ENCODE peak calls at places on chromosomes 7 and 10, in ten cellular contexts. One of them, this sample, is unnamed.

GRCh38 chr7:39228946-39229345 is 251.2 kb downstream of the POU6F2 start:
- DNase-seq in BJ: peak
- DNase-seq in lung: no peak
- DNase-seq in pons: no peak
- DNase-seq in stimulated activated CD8-positive, alpha-beta memory T cell treated with anti-CD3 and anti-CD28 coated beads, Interleukin-4, amount 100 ng/mL, for 1 hour: no peak
- DNase-seq in ACHN: no peak
- DNase-seq in AG09319: no peak
- DNase-seq in cardiac fibroblast: no peak
- DNase-seq in GM10248: no peak
- DNase-seq in iris pigment epithelial cell: peak
- DNase-seq in this sample: no peak

GRCh38 chr7:98116656-98117461 is 10.2 kb downstream of the LMTK2 start:
- DNase-seq in AG09319: no peak
- DNase-seq in GM10248: peak
- DNase-seq in pons: no peak
- DNase-seq in BJ: no peak
- DNase-seq in iris pigment epithelial cell: peak
- DNase-seq in lung: peak
- DNase-seq in cardiac fibroblast: peak
- DNase-seq in ACHN: peak
- DNase-seq in stimulated activated CD8-positive, alpha-beta memory T cell treated with anti-CD3 and anti-CD28 coated beads, Interleukin-4, amount 100 ng/mL, for 1 hour: no peak
- DNase-seq in this sample: no peak

GRCh38 chr7:5234852-5235831 is 45.1 kb downstream of the WIPI2 start:
- DNase-seq in stimulated activated CD8-positive, alpha-beta memory T cell treated with anti-CD3 and anti-CD28 coated beads, Interleukin-4, amount 100 ng/mL, for 1 hour: no peak
- DNase-seq in pons: no peak
- DNase-seq in iris pigment epithelial cell: peak
- DNase-seq in GM10248: no peak
- DNase-seq in lung: no peak
- DNase-seq in BJ: no peak
- DNase-seq in ACHN: peak
- DNase-seq in AG09319: no peak
- DNase-seq in cardiac fibroblast: no peak
- DNase-seq in this sample: no peak

GRCh38 chr10:132096863-132097478 is 31.2 kb downstream of the JAKMIP3 start:
- DNase-seq in stimulated activated CD8-positive, alpha-beta memory T cell treated with anti-CD3 and anti-CD28 coated beads, Interleukin-4, amount 100 ng/mL, for 1 hour: no peak
- DNase-seq in GM10248: no peak
- DNase-seq in pons: no peak
- DNase-seq in iris pigment epithelial cell: no peak
- DNase-seq in lung: no peak
- DNase-seq in BJ: no peak
- DNase-seq in ACHN: no peak
- DNase-seq in cardiac fibroblast: no peak
- DNase-seq in AG09319: no peak
- DNase-seq in this sample: no peak

GRCh38 chr10:111323567-111323966 is 246.7 kb downstream of the ADRA2A start:
- DNase-seq in ACHN: peak
- DNase-seq in pons: no peak
- DNase-seq in AG09319: no peak
- DNase-seq in BJ: no peak
- DNase-seq in iris pigment epithelial cell: no peak
- DNase-seq in GM10248: no peak
- DNase-seq in lung: no peak
- DNase-seq in stimulated activated CD8-positive, alpha-beta memory T cell treated with anti-CD3 and anti-CD28 coated beads, Interleukin-4, amount 100 ng/mL, for 1 hour: no peak
- DNase-seq in cardiac fibroblast: peak
- DNase-seq in this sample: no peak

GRCh38 chr10:77114181-77114821 is 523.3 kb downstream of the KCNMA1 start:
- DNase-seq in pons: no peak
- DNase-seq in AG09319: no peak
- DNase-seq in ACHN: no peak
- DNase-seq in GM10248: no peak
- DNase-seq in stimulated activated CD8-positive, alpha-beta memory T cell treated with anti-CD3 and anti-CD28 coated beads, Interleukin-4, amount 100 ng/mL, for 1 hour: no peak
- DNase-seq in BJ: no peak
- DNase-seq in lung: no peak
- DNase-seq in iris pigment epithelial cell: no peak
- DNase-seq in cardiac fibroblast: no peak
- DNase-seq in this sample: no peak

GRCh38 chr10:70118196-70118595 is 14.4 kb downstream of the AIFM2 start:
- DNase-seq in ACHN: no peak
- DNase-seq in iris pigment epithelial cell: no peak
- DNase-seq in GM10248: no peak
- DNase-seq in AG09319: no peak
- DNase-seq in pons: no peak
- DNase-seq in lung: no peak
- DNase-seq in stimulated activated CD8-positive, alpha-beta memory T cell treated with anti-CD3 and anti-CD28 coated beads, Interleukin-4, amount 100 ng/mL, for 1 hour: no peak
- DNase-seq in cardiac fibroblast: no peak
- DNase-seq in BJ: no peak
- DNase-seq in this sample: no peak

GRCh38 chr7:75531359-75531821 is 39.3 kb downstream of the SPDYE5 start:
- DNase-seq in cardiac fibroblast: no peak
- DNase-seq in stimulated activated CD8-positive, alpha-beta memory T cell treated with anti-CD3 and anti-CD28 coated beads, Interleukin-4, amount 100 ng/mL, for 1 hour: no peak
- DNase-seq in ACHN: no peak
- DNase-seq in iris pigment epithelial cell: peak
- DNase-seq in pons: no peak
- DNase-seq in BJ: no peak
- DNase-seq in AG09319: no peak
- DNase-seq in GM10248: no peak
- DNase-seq in lung: no peak
- DNase-seq in this sample: peak

GRCh38 chr7:64307254-64308018 is 6.3 kb upstream of the ZNF736 start:
- DNase-seq in lung: peak
- DNase-seq in GM10248: peak
- DNase-seq in stimulated activated CD8-positive, alpha-beta memory T cell treated with anti-CD3 and anti-CD28 coated beads, Interleukin-4, amount 100 ng/mL, for 1 hour: peak
- DNase-seq in pons: peak
- DNase-seq in AG09319: peak
- DNase-seq in ACHN: no peak
- DNase-seq in iris pigment epithelial cell: peak
- DNase-seq in cardiac fibroblast: peak
- DNase-seq in BJ: peak
- DNase-seq in this sample: no peak

GRCh38 chr10:23543696-23544095 is 104.8 kb downstream of the OTUD1 start:
- DNase-seq in cardiac fibroblast: no peak
- DNase-seq in pons: no peak
- DNase-seq in iris pigment epithelial cell: no peak
- DNase-seq in BJ: no peak
- DNase-seq in GM10248: no peak
- DNase-seq in ACHN: no peak
- DNase-seq in lung: no peak
- DNase-seq in stimulated activated CD8-positive, alpha-beta memory T cell treated with anti-CD3 and anti-CD28 coated beads, Interleukin-4, amount 100 ng/mL, for 1 hour: no peak
- DNase-seq in AG09319: no peak
- DNase-seq in this sample: no peak